ENCODE peak calls at places on chromosome 1, in four cellular contexts. O is NB4; Z is HTR-8/SVneo; Q is Jurkat, Clone E6-1. V is an unnamed sample.

GRCh38 chr1:232628335-232629214 is 1.4 kb downstream of the SIPA1L2 start:
- DNase-seq in O (peak), Z (no peak), Q (peak), V (peak)

GRCh38 chr1:84375965-84376910 is 22.0 kb upstream of the DNASE2B start:
- DNase-seq in Z (no peak), O (no peak), Q (no peak), V (peak)

GRCh38 chr1:204479387-204480136 is 15.0 kb downstream of the PIK3C2B start:
- DNase-seq in Q (no peak), Z (no peak), O (no peak), V (no peak)

GRCh38 chr1:30801826-30802198 is 44.2 kb upstream of the LAPTM5 start:
- DNase-seq in O (peak), Q (peak), Z (peak), V (peak)

GRCh38 chr1:36084502-36085115 is 715 bp downstream of the TEKT2 start:
- DNase-seq in O (no peak), Q (no peak), Z (no peak), V (no peak)

GRCh38 chr1:38052750-38053415 is 6.3 kb upstream of the POU3F1 start:
- DNase-seq in Z (no peak), O (peak), Q (no peak), V (no peak)

GRCh38 chr1:222224576-222224975 is 323.3 kb downstream of the HHIPL2 start:
- DNase-seq in O (no peak), Z (no peak), Q (no peak), V (no peak)

GRCh38 chr1:7680791-7681165 is 90.3 kb upstream of the VAMP3 start:
- DNase-seq in Z (no peak), O (no peak), Q (peak), V (no peak)

GRCh38 chr1:17053071-17053684 is 654 bp downstream of the SDHB start:
- DNase-seq in O (no peak), Q (no peak), Z (no peak), V (peak)

GRCh38 chr1:22044690-22045420 is 7.7 kb upstream of the CDC42 start:
- DNase-seq in Z (no peak), O (no peak), Q (no peak), V (no peak)

GRCh38 chr1:41516168-41516961 is 31.9 kb upstream of the EDN2 start:
- DNase-seq in Z (peak), Q (peak), O (peak), V (peak)

V was measured in OCI-M1.